ENCODE peak calls at places on chromosomes 13 and 19, in seven cellular contexts. B, A, H, N, G, U and P are unnamed samples.

GRCh38 chr19:41144403-41144802 is 30.2 kb downstream of the CYP2F1 start:
- DNase-seq in U (peak; percentile 90), G (peak; percentile 93), N (peak; percentile 73), B (peak; percentile 69), A (peak; percentile 23), H (peak; percentile 77), P (peak; percentile 29)

GRCh38 chr19:9768175-9769112 is at the start of gene ZNF846:
- DNase-seq in H (peak; percentile 97), A (peak; percentile 94), N (peak; percentile 89), B (peak; percentile 96), U (peak; percentile 96), G (peak; percentile 93), P (peak; percentile 86)

GRCh38 chr19:7970716-7971448 is 27.4 kb upstream of the TIMM44 start:
- DNase-seq in U (peak; percentile 85), H (peak; percentile 42), A (no peak), N (peak; percentile 32), B (peak; percentile 13), G (peak; percentile 32), P (no peak)

GRCh38 chr19:13056052-13056660 is 46.5 kb downstream of the LYL1 start:
- DNase-seq in B (peak; percentile 74), A (no peak), H (peak; percentile 85), N (peak; percentile 97), G (no peak), U (peak; percentile 62), P (no peak)

GRCh38 chr13:113907637-113908617 is 44.1 kb upstream of the GAS6 start:
- DNase-seq in G (no peak), B (no peak), U (no peak), A (peak; percentile 4), N (peak; percentile 83), H (peak; percentile 95), P (no peak)

GRCh38 chr19:42297034-42297433 is 4.9 kb upstream of the PRR19 start:
- DNase-seq in U (no peak), N (no peak), A (no peak), G (no peak), H (no peak), B (no peak), P (no peak)

GRCh38 chr13:110816500-110816899 is 98.4 kb downstream of the ANKRD10 start:
- DNase-seq in G (no peak), N (no peak), U (no peak), B (no peak), A (no peak), H (no peak), P (no peak)

GRCh38 chr19:56139847-56140582 is 1.1 kb upstream of the ZNF444 start:
- DNase-seq in U (no peak), G (no peak), H (no peak), A (no peak), N (no peak), B (no peak), P (no peak)

GRCh38 chr19:2371656-2372055 is 11.6 kb downstream of the TMPRSS9 start:
- DNase-seq in H (peak; percentile 83), A (no peak), G (no peak), N (peak; percentile 51), U (no peak), B (no peak), P (no peak)

GRCh38 chr13:27926644-27927434 is 7.0 kb downstream of the PDX1 start:
- DNase-seq in H (no peak), G (no peak), A (no peak), B (no peak), N (no peak), U (peak; percentile 47), P (no peak)

GRCh38 chr13:48784906-48785555 is 131.3 kb downstream of the CYSLTR2 start:
- DNase-seq in A (no peak), G (no peak), H (no peak), U (no peak), N (no peak), B (peak; percentile 45), P (no peak)

GRCh38 chr13:110119943-110120905 is 186.7 kb downstream of the COL4A1 start:
- DNase-seq in G (no peak), H (no peak), U (no peak), B (no peak), N (peak; percentile 72), A (no peak), P (no peak)

GRCh38 chr19:19547674-19548345 is 9.7 kb downstream of the CILP2 start:
- DNase-seq in H (no peak), G (no peak), A (no peak), B (no peak), N (no peak), U (no peak), P (no peak)

GRCh38 chr13:97261254-97262015 is 39.3 kb downstream of the MBNL2 start:
- DNase-seq in G (no peak), A (no peak), U (no peak), N (no peak), B (no peak), H (no peak), P (no peak)

GRCh38 chr19:33302175-33302973 is at the start of gene CEBPA:
- DNase-seq in H (peak; percentile 79), N (peak; percentile 62), B (peak; percentile 74), G (peak; percentile 38), U (peak; percentile 80), A (no peak), P (peak; percentile 47)

GRCh38 chr19:32876919-32877285 is 7.3 kb upstream of the SLC7A9 start:
- DNase-seq in H (peak; percentile 86), N (peak; percentile 58), G (no peak), U (no peak), A (no peak), B (no peak), P (no peak)

GRCh38 chr13:113176822-113177221 is 18.4 kb downstream of the PROZ start:
- DNase-seq in B (no peak), N (no peak), H (no peak), U (no peak), A (no peak), G (no peak), P (no peak)

GRCh38 chr13:30616927-30617314 is 799 bp upstream of the USPL1 start:
- DNase-seq in H (peak; percentile 79), N (peak; percentile 82), A (peak; percentile 60), G (no peak), U (no peak), B (peak; percentile 93), P (peak; percentile 82)

GRCh38 chr13:98681017-98681416 is 71.5 kb downstream of the SLC15A1 start:
- DNase-seq in B (no peak), U (no peak), N (no peak), G (no peak), H (no peak), A (no peak), P (no peak)

GRCh38 chr19:1503089-1503924 is 9.5 kb downstream of the ADAMTSL5 start:
- DNase-seq in N (no peak), A (no peak), U (peak; percentile 82), B (no peak), H (peak; percentile 63), G (peak; percentile 75), P (peak; percentile 48)

GRCh38 chr13:63367522-63368198 is 1952.0 kb upstream of the PCDH20 start:
- DNase-seq in N (no peak), U (no peak), A (no peak), H (no peak), B (no peak), G (no peak), P (no peak)

GRCh38 chr19:32651729-32652140 is 23.2 kb downstream of the ANKRD27 start:
- DNase-seq in B (no peak), N (no peak), G (no peak), H (no peak), U (peak; percentile 78), A (no peak), P (no peak)